ENCODE peak calls at places on chromosomes 2 and 18, in four cellular contexts. K is dorsolateral prefrontal cortex; Z is activated T-cell treated with anti-CD3 and anti-CD28 coated beads for 1 hour; T is activated CD4-positive, CD25-positive, alpha-beta regulatory T cell. P is an unnamed sample.

GRCh38 chr2:127398239-127398590 is 10.4 kb upstream of the MAP3K2 start:
- DNase-seq in K (no peak), Z (no peak), T (no peak), P (peak; percentile 32)

GRCh38 chr2:38722271-38723115 is 28.7 kb downstream of the SRSF7 start:
- DNase-seq in K (no peak), Z (no peak), T (no peak), P (no peak)

GRCh38 chr18:54607213-54607934 is 16.3 kb downstream of the DYNAP start:
- DNase-seq in K (no peak), Z (no peak), T (no peak), P (no peak)

GRCh38 chr2:239891692-239892091 is 133.4 kb downstream of the NDUFA10 start:
- DNase-seq in K (no peak), Z (no peak), T (no peak), P (no peak)

GRCh38 chr2:237322564-237322963 is 91.4 kb downstream of the COL6A3 start:
- DNase-seq in K (no peak), Z (no peak), T (no peak), P (no peak)

GRCh38 chr2:235728401-235729181 is 234.7 kb downstream of the AGAP1 start:
- DNase-seq in K (no peak), Z (no peak), T (no peak), P (no peak)

GRCh38 chr2:10964076-10964812 is 52.5 kb downstream of the KCNF1 start:
- DNase-seq in K (no peak), Z (no peak), T (no peak), P (no peak)

GRCh38 chr2:52956766-52957165 is 810.8 kb upstream of the CHAC2 start:
- DNase-seq in K (no peak), Z (no peak), T (no peak), P (no peak)

GRCh38 chr2:26317377-26318105 is 28.4 kb upstream of the SELENOI start:
- DNase-seq in K (no peak), Z (no peak), T (no peak), P (no peak)

GRCh38 chr18:24039666-24040065 is 25.1 kb downstream of the TTC39C start:
- DNase-seq in K (no peak), Z (no peak), T (no peak), P (no peak)

GRCh38 chr18:3914833-3915598 is 465.0 kb downstream of the TGIF1 start:
- DNase-seq in K (no peak), Z (no peak), T (no peak), P (no peak)

GRCh38 chr2:4693266-4693665 is 989.9 kb downstream of the DCDC2C start:
- DNase-seq in K (peak; percentile 70), Z (no peak), T (no peak), P (no peak)